ENCODE peak calls at places on chromosome 18, in six cellular contexts. M is natural killer cell, U is thoracic aorta, K is lower lobe of right lung, C is neural progenitor cell, O is progenitor cell of endocrine pancreas. T is an unnamed sample.

GRCh38 chr18:34222396-34223163 is 2.1 kb downstream of the NOL4 start:
- DNase-seq in M (no peak), U (no peak), K (peak; percentile 47), C (peak; percentile 73), O (peak; percentile 35), T (no peak)

GRCh38 chr18:46893360-46893759 is 23.9 kb downstream of the PIAS2 start:
- DNase-seq in M (no peak), U (no peak), K (no peak), C (no peak), O (no peak), T (no peak)

GRCh38 chr18:48928787-48929186 is 22.0 kb downstream of the SMAD7 start:
- DNase-seq in M (peak; percentile 59), U (no peak), K (peak; percentile 88), C (peak; percentile 35), O (no peak), T (peak; percentile 65)

GRCh38 chr18:13218376-13219011 is at the start of gene LDLRAD4:
- DNase-seq in M (no peak), U (no peak), K (no peak), C (peak; percentile 58), O (peak; percentile 34), T (no peak)

GRCh38 chr18:12598181-12598921 is 59.6 kb downstream of the SPIRE1 start:
- DNase-seq in M (no peak), U (no peak), K (no peak), C (peak; percentile 15), O (no peak), T (no peak)

GRCh38 chr18:34647251-34647650 is 62.8 kb upstream of the DTNA start:
- DNase-seq in M (no peak), U (no peak), K (no peak), C (peak; percentile 19), O (no peak), T (no peak)

GRCh38 chr18:59148192-59148591 is 8.5 kb downstream of the SEC11C start:
- DNase-seq in M (no peak), U (no peak), K (no peak), C (no peak), O (no peak), T (no peak)

GRCh38 chr18:57423821-57424220 is 11.4 kb upstream of the ONECUT2 start:
- DNase-seq in M (no peak), U (no peak), K (no peak), C (no peak), O (no peak), T (no peak)

GRCh38 chr18:47795448-47795843 is 135.0 kb downstream of the SMAD2 start:
- DNase-seq in M (no peak), U (no peak), K (no peak), C (no peak), O (no peak), T (no peak)

GRCh38 chr18:43588838-43589237 is 311.5 kb upstream of the SYT4 start:
- DNase-seq in M (no peak), U (no peak), K (no peak), C (no peak), O (no peak), T (no peak)

GRCh38 chr18:5747678-5748077 is 147.6 kb downstream of the TMEM200C start:
- DNase-seq in M (no peak), U (no peak), K (no peak), C (no peak), O (no peak), T (no peak)

GRCh38 chr18:42155024-42155423 is 200.0 kb downstream of the PIK3C3 start:
- DNase-seq in M (no peak), U (no peak), K (no peak), C (peak; percentile 31), O (no peak), T (no peak)

GRCh38 chr18:78969574-78970315 is 9.9 kb upstream of the SALL3 start:
- DNase-seq in M (no peak), U (no peak), K (no peak), C (no peak), O (no peak), T (no peak)

GRCh38 chr18:60100805-60101204 is 201.0 kb downstream of the PMAIP1 start:
- DNase-seq in M (no peak), U (no peak), K (no peak), C (no peak), O (no peak), T (no peak)

GRCh38 chr18:75173125-75173432 is 35.9 kb downstream of the PTGR3 start:
- DNase-seq in M (no peak), U (no peak), K (no peak), C (peak; percentile 32), O (no peak), T (no peak)
- TF ChIP-seq CTCF in M (no peak), U (no peak), K (peak; percentile 8), C (peak; percentile 30), O (no peak), T (no peak)

DNA sequence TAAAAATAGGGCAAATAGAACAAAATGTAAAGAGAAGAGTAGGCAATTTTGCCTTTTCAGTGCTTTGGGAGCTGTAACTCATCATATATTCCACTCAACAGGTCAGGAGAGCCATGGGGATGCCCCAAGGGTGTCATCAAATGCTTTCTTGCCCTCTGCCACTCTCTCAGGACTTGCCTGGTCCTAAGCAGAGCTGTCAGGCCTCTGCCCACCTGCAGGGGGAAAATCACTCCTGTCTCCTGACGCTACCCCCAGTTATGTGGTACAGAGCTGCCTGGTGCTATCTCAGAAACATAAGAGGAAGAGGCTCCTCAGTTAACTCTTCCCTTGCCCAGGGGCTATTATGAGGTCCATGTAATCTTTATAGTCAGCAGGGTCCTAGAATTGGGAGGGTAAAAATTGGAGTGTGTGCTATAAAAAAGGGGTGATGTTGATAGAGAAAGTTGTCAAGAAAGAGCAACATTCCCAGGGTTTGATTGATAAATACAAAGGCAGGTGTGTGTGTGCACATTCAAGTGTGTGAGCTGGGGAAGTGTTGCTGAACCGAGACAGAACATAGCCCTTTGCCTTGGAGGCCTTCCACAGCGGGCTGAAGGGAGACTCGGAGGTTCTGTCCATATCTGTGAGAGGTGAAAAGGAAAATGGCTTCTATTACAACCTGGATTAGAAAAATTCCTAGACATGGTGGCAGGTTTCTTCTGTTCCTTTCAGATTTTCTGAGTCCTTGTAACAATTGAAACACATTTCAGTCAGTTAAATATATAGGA is 25.4 kb downstream of the PTPRM start:
- DNase-seq in M (no peak), U (no peak), K (no peak), C (peak; percentile 53), O (no peak), T (no peak)
- TF ChIP-seq CTCF in M (no peak), U (no peak), K (no peak), C (peak; percentile 52), O (peak; percentile 51), T (no peak)

DNA sequence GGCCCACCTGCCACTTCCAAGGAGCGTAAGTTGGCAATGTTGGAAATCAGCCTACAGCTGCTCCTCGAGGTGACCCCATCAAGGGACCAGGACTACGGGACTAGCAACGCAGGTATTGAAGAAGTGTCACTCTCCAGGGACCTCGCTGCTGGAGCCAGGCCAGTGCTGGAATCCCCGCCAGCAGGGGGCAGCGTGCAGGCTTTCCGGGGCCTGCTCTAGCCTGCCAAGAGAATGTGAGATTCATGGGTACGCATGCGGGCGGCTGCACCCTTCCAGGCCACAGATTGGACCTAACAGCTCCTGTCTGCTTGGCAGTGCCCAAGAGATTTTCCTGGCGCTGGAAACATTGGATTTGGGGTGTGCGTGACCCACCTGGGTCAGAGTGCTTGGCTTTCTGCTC is 182.8 kb upstream of the RAB12 start:
- DNase-seq in M (no peak), U (no peak), K (no peak), C (peak; percentile 44), O (no peak), T (no peak)
- TF ChIP-seq CTCF in M (no peak), U (no peak), K (peak; percentile 20), C (peak; percentile 63), O (peak; percentile 58), T (no peak)

DNA sequence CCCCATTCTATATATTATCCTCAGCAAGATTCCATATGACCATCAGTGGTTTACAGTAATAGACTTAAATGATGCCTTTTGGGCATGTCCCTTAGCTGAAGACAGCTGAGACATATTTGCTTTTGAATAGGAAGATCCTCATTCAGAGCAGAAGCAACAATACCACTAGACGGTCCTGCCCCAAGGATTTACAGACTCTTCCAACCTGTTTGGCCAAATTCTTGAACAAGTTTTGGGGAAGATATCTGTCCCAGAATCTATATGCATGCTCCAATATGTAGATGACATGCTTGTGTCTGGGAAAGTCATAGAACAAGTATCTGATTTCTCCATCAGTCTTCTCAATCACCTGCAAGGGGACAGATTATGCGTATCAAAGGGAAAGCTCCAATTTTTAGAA is 137.1 kb upstream of the RMP24 start:
- DNase-seq in M (no peak), U (no peak), K (no peak), C (no peak), O (no peak), T (no peak)
- TF ChIP-seq CTCF in M (no peak), U (no peak), K (no peak), C (no peak), O (no peak), T (no peak)

GRCh38 chr18:66495844-66496243 is 108.0 kb downstream of the CDH19 start:
- DNase-seq in M (no peak), U (no peak), K (peak; percentile 57), C (peak; percentile 87), O (peak; percentile 75), T (no peak)
- TF ChIP-seq CTCF in M (no peak), U (no peak), K (peak; percentile 47), C (peak; percentile 78), O (peak; percentile 91), T (no peak)

GRCh38 chr18:55031979-55032378 is 72.7 kb upstream of the CCDC68 start:
- DNase-seq in M (no peak), U (no peak), K (no peak), C (no peak), O (no peak), T (no peak)

GRCh38 chr18:55034742-55035141 is 75.5 kb upstream of the CCDC68 start:
- DNase-seq in M (no peak), U (no peak), K (no peak), C (no peak), O (no peak), T (no peak)

GRCh38 chr18:55031576-55031975 is 72.3 kb upstream of the CCDC68 start:
- DNase-seq in M (no peak), U (no peak), K (no peak), C (no peak), O (no peak), T (no peak)

GRCh38 chr18:55031164-55031563 is 71.9 kb upstream of the CCDC68 start:
- DNase-seq in M (no peak), U (no peak), K (no peak), C (no peak), O (no peak), T (no peak)
- TF ChIP-seq CTCF in M (no peak), U (no peak), K (no peak), C (no peak), O (no peak), T (no peak)

GRCh38 chr18:26584745-26585144 is 36.4 kb upstream of the KCTD1 start:
- DNase-seq in M (no peak), U (no peak), K (no peak), C (no peak), O (no peak), T (no peak)
- TF ChIP-seq CTCF in M (no peak), U (no peak), K (no peak), C (no peak), O (no peak), T (no peak)

DNA sequence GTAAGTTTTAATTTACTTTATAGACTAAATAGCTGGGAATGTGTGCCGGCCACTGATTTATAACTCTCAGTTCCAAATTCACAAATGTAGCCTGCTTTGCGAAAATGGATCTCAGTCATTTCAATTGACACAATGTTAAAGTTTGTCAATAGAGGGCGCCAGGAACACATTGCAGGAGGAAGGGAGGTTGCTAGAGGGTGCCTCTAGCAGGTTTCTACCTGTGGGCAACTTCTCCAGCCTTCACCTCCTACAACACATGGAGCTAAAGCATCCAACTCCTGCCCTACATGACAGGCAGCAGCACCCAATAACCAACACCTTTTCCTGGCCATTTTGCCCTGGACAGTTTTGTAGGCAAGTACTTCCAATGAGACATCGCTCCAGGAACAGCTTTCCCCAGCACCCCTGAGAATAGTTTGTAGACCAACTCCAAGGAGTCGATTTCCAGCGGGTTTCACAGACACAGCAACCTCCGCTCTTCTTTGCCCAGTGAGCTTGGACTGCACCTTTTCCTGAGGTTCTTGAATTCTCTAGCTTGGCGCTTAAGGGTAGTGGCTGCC is 784.8 kb upstream of the CDH2 start:
- DNase-seq in M (no peak), U (no peak), K (no peak), C (peak; percentile 73), O (no peak), T (no peak)
- TF ChIP-seq CTCF in M (peak; percentile 25), U (no peak), K (peak; percentile 54), C (peak; percentile 83), O (peak; percentile 70), T (no peak)